ENCODE peak calls at places on chromosomes 12 and 14, in seven cellular contexts. J is C1 segment of cervical spinal cord, R is skeletal muscle cell, Q is NCI-H1092, P is occipital lobe, T is WTC11, D is fibroblast of lung. B is an unnamed sample.

GRCh38 chr14:67515386-67516079 is 17.6 kb upstream of the PLEKHH1 start:
- DNase-seq in J (no peak), R (no peak), Q (no peak), P (peak), T (peak), D (no peak), B (no peak)

GRCh38 chr14:33634631-33635030 is 316.2 kb downstream of the EGLN3 start:
- DNase-seq in J (no peak), R (no peak), Q (no peak), P (no peak), T (no peak), D (no peak), B (no peak)

GRCh38 chr12:98243190-98243589 is 272.2 kb upstream of the TMPO start:
- DNase-seq in J (no peak), R (no peak), Q (no peak), P (no peak), T (no peak), D (no peak), B (no peak)

GRCh38 chr12:128853321-128854197 is at the start of gene GLT1D1:
- DNase-seq in J (no peak), R (no peak), Q (no peak), P (peak), T (no peak), D (no peak), B (no peak)

GRCh38 chr12:4899361-4899760 is 10.3 kb upstream of the KCNA1 start:
- DNase-seq in J (no peak), R (no peak), Q (no peak), P (no peak), T (no peak), D (no peak), B (no peak)

GRCh38 chr12:121766290-121767039 is 27.0 kb downstream of the RHOF start:
- DNase-seq in J (no peak), R (no peak), Q (no peak), P (no peak), T (no peak), D (no peak), B (no peak)

GRCh38 chr14:64942531-64943111 is at the start of gene GPX2:
- DNase-seq in J (no peak), R (no peak), Q (no peak), P (no peak), T (no peak), D (no peak), B (no peak)

GRCh38 chr14:55256586-55256985 is 14.6 kb upstream of the FBXO34 start:
- DNase-seq in J (no peak), R (no peak), Q (no peak), P (no peak), T (no peak), D (no peak), B (no peak)

GRCh38 chr12:12501121-12501520 is 61.5 kb downstream of the DUSP16 start:
- DNase-seq in J (no peak), R (no peak), Q (no peak), P (no peak), T (no peak), D (no peak), B (no peak)

GRCh38 chr12:131608740-131609665 is 101.9 kb upstream of the SFSWAP start:
- DNase-seq in J (peak), R (no peak), Q (peak), P (peak), T (peak), D (peak), B (no peak)

GRCh38 chr12:127636881-127637280 is 630.1 kb upstream of the TMEM132C start:
- DNase-seq in J (no peak), R (no peak), Q (no peak), P (no peak), T (no peak), D (no peak), B (no peak)

GRCh38 chr14:24803933-24804494 is 170.0 kb upstream of the GZMB start:
- DNase-seq in J (no peak), R (no peak), Q (no peak), P (no peak), T (no peak), D (no peak), B (no peak)

GRCh38 chr12:98371419-98371818 is 144.0 kb upstream of the TMPO start:
- DNase-seq in J (no peak), R (no peak), Q (no peak), P (no peak), T (no peak), D (no peak), B (no peak)

GRCh38 chr14:69818760-69819191 is 21.7 kb upstream of the SLC10A1 start:
- DNase-seq in J (peak), R (peak), Q (peak), P (peak), T (peak), D (peak), B (no peak)

GRCh38 chr14:94237046-94237445 is 56.0 kb downstream of the SERPINA10 start:
- DNase-seq in J (no peak), R (no peak), Q (no peak), P (no peak), T (no peak), D (no peak), B (no peak)

GRCh38 chr12:42306297-42306696 is 19.6 kb downstream of the ZCRB1 start:
- DNase-seq in J (no peak), R (no peak), Q (no peak), P (no peak), T (no peak), D (no peak), B (no peak)

GRCh38 chr12:26853303-26854027 is 20.5 kb upstream of the ITPR2 start:
- DNase-seq in J (peak), R (peak), Q (peak), P (peak), T (peak), D (peak), B (no peak)

GRCh38 chr14:95915326-95915725 is 38.7 kb downstream of the TUNAR start:
- DNase-seq in J (no peak), R (no peak), Q (no peak), P (no peak), T (peak), D (no peak), B (no peak)

GRCh38 chr14:50344116-50344775 is 32.1 kb downstream of the DMAC2L start:
- DNase-seq in J (no peak), R (no peak), Q (no peak), P (no peak), T (no peak), D (no peak), B (no peak)

GRCh38 chr12:122004633-122005071 is 17.0 kb upstream of the BCL7A start:
- DNase-seq in J (no peak), R (no peak), Q (no peak), P (no peak), T (no peak), D (no peak), B (no peak)

GRCh38 chr14:59126714-59127436 is 61.6 kb upstream of the DAAM1 start:
- DNase-seq in J (no peak), R (peak), Q (peak), P (no peak), T (no peak), D (peak), B (no peak)

GRCh38 chr14:105383083-105383730 is 15.1 kb upstream of the TEX22 start:
- DNase-seq in J (no peak), R (no peak), Q (no peak), P (no peak), T (no peak), D (no peak), B (no peak)

GRCh38 chr14:58138719-58139482 is 13.1 kb downstream of the ARMH4 start:
- DNase-seq in J (no peak), R (no peak), Q (no peak), P (no peak), T (no peak), D (no peak), B (no peak)